ENCODE peak calls at places on chromosomes 12 and 14, in seven cellular contexts. One of them, this sample, is unnamed.
A peak's percentile ranks its signal among the peaks of the same experiment; 100 is the strongest.

GRCh38 chr14:44204061-44204815 is 302.8 kb downstream of the FSCB start:
- DNase-seq in IMR-90: no peak
- DNase-seq in trophoblast cell: no peak
- DNase-seq in H1: no peak
- DNase-seq in mesendoderm: peak; percentile 79
- DNase-seq in H9: no peak
- DNase-seq in mesenchymal stem cell: peak; percentile 22
- DNase-seq in this sample: no peak

GRCh38 chr14:75927564-75928087 is 54.2 kb downstream of the TGFB3 start:
- DNase-seq in IMR-90: no peak
- DNase-seq in trophoblast cell: no peak
- DNase-seq in H1: no peak
- DNase-seq in mesendoderm: peak; percentile 12
- DNase-seq in H9: no peak
- DNase-seq in mesenchymal stem cell: no peak
- DNase-seq in this sample: no peak

GRCh38 chr12:100356646-100357223 is at the start of gene SLC17A8:
- DNase-seq in IMR-90: no peak
- DNase-seq in trophoblast cell: no peak
- DNase-seq in H1: peak; percentile 63
- DNase-seq in mesendoderm: peak; percentile 53
- DNase-seq in H9: peak; percentile 85
- DNase-seq in mesenchymal stem cell: no peak
- DNase-seq in this sample: peak; percentile 30

GRCh38 chr12:98418357-98419075 is 96.9 kb upstream of the TMPO start:
- DNase-seq in IMR-90: peak; percentile 93
- DNase-seq in trophoblast cell: peak; percentile 65
- DNase-seq in H1: no peak
- DNase-seq in mesendoderm: peak; percentile 82
- DNase-seq in H9: peak; percentile 65
- DNase-seq in mesenchymal stem cell: peak; percentile 88
- DNase-seq in this sample: no peak

GRCh38 chr14:69321601-69322330 is 61.8 kb downstream of the GALNT16 start:
- DNase-seq in IMR-90: no peak
- DNase-seq in trophoblast cell: no peak
- DNase-seq in H1: no peak
- DNase-seq in mesendoderm: no peak
- DNase-seq in H9: no peak
- DNase-seq in mesenchymal stem cell: no peak
- DNase-seq in this sample: no peak

GRCh38 chr12:127487031-127487430 is 779.9 kb upstream of the TMEM132C start:
- DNase-seq in IMR-90: no peak
- DNase-seq in trophoblast cell: no peak
- DNase-seq in H1: no peak
- DNase-seq in mesendoderm: no peak
- DNase-seq in H9: no peak
- DNase-seq in mesenchymal stem cell: no peak
- DNase-seq in this sample: no peak

GRCh38 chr12:111368291-111368683 is 608 bp downstream of the PHETA1 start:
- DNase-seq in IMR-90: no peak
- DNase-seq in trophoblast cell: no peak
- DNase-seq in H1: no peak
- DNase-seq in mesendoderm: no peak
- DNase-seq in H9: no peak
- DNase-seq in mesenchymal stem cell: peak; percentile 24
- DNase-seq in this sample: peak; percentile 6

GRCh38 chr12:66190519-66191406 is 1.7 kb downstream of the IRAK3 start:
- DNase-seq in IMR-90: peak; percentile 52
- DNase-seq in trophoblast cell: no peak
- DNase-seq in H1: no peak
- DNase-seq in mesendoderm: no peak
- DNase-seq in H9: no peak
- DNase-seq in mesenchymal stem cell: no peak
- DNase-seq in this sample: no peak

GRCh38 chr12:124007810-124008570 is 35.0 kb downstream of the ZNF664 start:
- DNase-seq in IMR-90: peak; percentile 75
- DNase-seq in trophoblast cell: no peak
- DNase-seq in H1: no peak
- DNase-seq in mesendoderm: no peak
- DNase-seq in H9: no peak
- DNase-seq in mesenchymal stem cell: peak; percentile 45
- DNase-seq in this sample: no peak

GRCh38 chr14:104416383-104416782 is 163.2 kb upstream of the C14orf180 start:
- DNase-seq in IMR-90: no peak
- DNase-seq in trophoblast cell: no peak
- DNase-seq in H1: no peak
- DNase-seq in mesendoderm: no peak
- DNase-seq in H9: no peak
- DNase-seq in mesenchymal stem cell: no peak
- DNase-seq in this sample: no peak

GRCh38 chr14:76472199-76472723 is 96.3 kb downstream of the ESRRB start:
- DNase-seq in IMR-90: no peak
- DNase-seq in trophoblast cell: no peak
- DNase-seq in H1: no peak
- DNase-seq in mesendoderm: no peak
- DNase-seq in H9: no peak
- DNase-seq in mesenchymal stem cell: no peak
- DNase-seq in this sample: no peak

GRCh38 chr14:96746101-96746500 is 51.1 kb upstream of the VRK1 start:
- DNase-seq in IMR-90: no peak
- DNase-seq in trophoblast cell: no peak
- DNase-seq in H1: no peak
- DNase-seq in mesendoderm: no peak
- DNase-seq in H9: no peak
- DNase-seq in mesenchymal stem cell: peak; percentile 15
- DNase-seq in this sample: no peak

GRCh38 chr14:96737869-96738268 is 59.3 kb upstream of the VRK1 start:
- DNase-seq in IMR-90: no peak
- DNase-seq in trophoblast cell: no peak
- DNase-seq in H1: no peak
- DNase-seq in mesendoderm: no peak
- DNase-seq in H9: no peak
- DNase-seq in mesenchymal stem cell: no peak
- DNase-seq in this sample: no peak

GRCh38 chr14:96739511-96739910 is 57.7 kb upstream of the VRK1 start:
- DNase-seq in IMR-90: no peak
- DNase-seq in trophoblast cell: no peak
- DNase-seq in H1: no peak
- DNase-seq in mesendoderm: no peak
- DNase-seq in H9: no peak
- DNase-seq in mesenchymal stem cell: no peak
- DNase-seq in this sample: no peak

GRCh38 chr14:96745500-96746051 is 51.6 kb upstream of the VRK1 start:
- DNase-seq in IMR-90: no peak
- DNase-seq in trophoblast cell: no peak
- DNase-seq in H1: no peak
- DNase-seq in mesendoderm: no peak
- DNase-seq in H9: no peak
- DNase-seq in mesenchymal stem cell: no peak
- DNase-seq in this sample: no peak

DNA sequence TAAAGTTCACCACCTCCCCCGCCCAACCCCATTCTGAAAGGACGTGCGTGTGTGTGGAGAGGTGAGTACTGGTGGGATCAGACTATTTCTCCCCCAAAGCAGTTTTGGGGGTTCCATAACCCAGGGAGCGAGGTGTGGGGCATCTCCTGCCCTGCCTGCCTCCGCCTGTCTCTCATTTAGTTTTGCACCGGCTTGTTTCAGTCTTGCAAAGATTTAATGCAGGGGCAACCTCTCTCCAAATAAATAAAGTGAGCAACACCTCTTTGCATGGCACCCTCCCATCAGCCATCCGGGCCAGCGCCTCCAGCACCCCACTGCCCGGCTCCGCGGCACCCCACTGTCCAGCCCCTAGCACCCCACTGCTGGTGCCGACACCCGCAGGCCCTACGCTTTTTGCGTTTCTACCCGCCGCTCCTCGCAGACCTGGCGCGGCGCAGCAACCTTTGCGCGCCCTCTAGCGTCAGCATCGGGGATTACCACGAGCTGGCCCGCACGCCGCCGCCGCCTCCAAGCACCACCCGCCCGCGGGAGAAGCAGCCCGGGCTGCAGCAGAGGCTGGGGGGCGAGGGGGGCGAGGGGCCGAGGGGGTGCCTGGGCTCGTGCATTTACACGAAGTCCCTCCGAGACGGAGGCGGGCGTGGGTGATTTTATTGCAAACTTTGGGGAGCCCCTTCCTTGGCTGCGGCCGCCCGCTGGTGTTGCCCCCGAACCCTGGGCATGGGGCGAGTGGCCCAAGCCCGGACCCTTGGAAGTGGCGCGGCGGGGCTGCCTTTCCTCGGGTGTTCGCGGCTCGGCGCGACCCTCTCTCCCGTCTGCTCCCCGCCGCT is 55.8 kb upstream of the VRK1 start:
- DNase-seq in IMR-90: peak; percentile 15
- DNase-seq in trophoblast cell: peak; percentile 27
- DNase-seq in H1: peak; percentile 94
- DNase-seq in mesendoderm: peak; percentile 46
- DNase-seq in H9: peak; percentile 73
- DNase-seq in mesenchymal stem cell: peak; percentile 46
- DNase-seq in this sample: peak; percentile 66
- H3K4me2 ChIP-seq in IMR-90: peak overlapping the region; percentile 96
- H3K4me2 ChIP-seq in trophoblast cell: peak overlapping the region; percentile 75
- H3K4me2 ChIP-seq in H1: peak overlapping the region; percentile 84
- H3K4me2 ChIP-seq in mesendoderm: peak overlapping the region; percentile 45
- H3K4me2 ChIP-seq in H9: peak overlapping the region; percentile 62
- H3K4me2 ChIP-seq in mesenchymal stem cell: peak overlapping the region; percentile 100
- H3K4me2 ChIP-seq in this sample: peak overlapping the region; percentile 83

DNA sequence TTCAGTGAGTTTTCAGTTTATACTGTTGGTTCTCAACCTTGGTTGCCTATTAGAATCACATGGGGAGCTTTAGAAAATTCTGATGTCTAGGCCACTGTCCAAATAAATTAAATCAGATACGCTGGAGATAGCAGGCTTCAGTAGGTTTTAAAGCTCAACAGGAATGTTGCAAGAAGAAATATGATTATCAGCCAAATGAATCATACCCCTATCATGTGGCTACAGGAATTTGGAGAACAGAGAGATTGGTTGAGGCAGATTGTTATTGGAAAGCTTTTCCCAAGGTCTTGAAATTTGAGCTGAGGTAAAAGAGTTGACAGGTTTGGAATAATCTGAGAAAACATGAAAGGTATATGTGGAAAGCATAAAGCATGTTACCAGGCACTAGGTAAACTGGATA is 125.3 kb downstream of the WIF1 start:
- DNase-seq in IMR-90: no peak
- DNase-seq in trophoblast cell: no peak
- DNase-seq in H1: no peak
- DNase-seq in mesendoderm: no peak
- DNase-seq in H9: no peak
- DNase-seq in mesenchymal stem cell: no peak
- DNase-seq in this sample: no peak
- H3K4ac ChIP-seq in IMR-90: no peak overlapping the region
- H3K4ac ChIP-seq in trophoblast cell: no peak overlapping the region
- H3K4ac ChIP-seq in H1: no peak overlapping the region
- H3K4ac ChIP-seq in mesendoderm: no peak overlapping the region
- H3K4ac ChIP-seq in H9: no peak overlapping the region
- H3K4ac ChIP-seq in mesenchymal stem cell: no peak overlapping the region
- H3K4ac ChIP-seq in this sample: no peak overlapping the region

GRCh38 chr12:70398002-70398401 is 31.9 kb downstream of the KCNMB4 start:
- DNase-seq in IMR-90: no peak
- DNase-seq in trophoblast cell: no peak
- DNase-seq in H1: no peak
- DNase-seq in mesendoderm: no peak
- DNase-seq in H9: no peak
- DNase-seq in mesenchymal stem cell: no peak
- DNase-seq in this sample: no peak

GRCh38 chr12:70402597-70402996 is 36.5 kb downstream of the KCNMB4 start:
- DNase-seq in IMR-90: no peak
- DNase-seq in trophoblast cell: no peak
- DNase-seq in H1: no peak
- DNase-seq in mesendoderm: no peak
- DNase-seq in H9: no peak
- DNase-seq in mesenchymal stem cell: no peak
- DNase-seq in this sample: no peak

GRCh38 chr12:70400124-70400523 is 34.0 kb downstream of the KCNMB4 start:
- DNase-seq in IMR-90: no peak
- DNase-seq in trophoblast cell: no peak
- DNase-seq in H1: no peak
- DNase-seq in mesendoderm: no peak
- DNase-seq in H9: no peak
- DNase-seq in mesenchymal stem cell: no peak
- DNase-seq in this sample: no peak

GRCh38 chr12:70399319-70399718 is 33.2 kb downstream of the KCNMB4 start:
- DNase-seq in IMR-90: no peak
- DNase-seq in trophoblast cell: no peak
- DNase-seq in H1: no peak
- DNase-seq in mesendoderm: no peak
- DNase-seq in H9: no peak
- DNase-seq in mesenchymal stem cell: no peak
- DNase-seq in this sample: no peak

DNA sequence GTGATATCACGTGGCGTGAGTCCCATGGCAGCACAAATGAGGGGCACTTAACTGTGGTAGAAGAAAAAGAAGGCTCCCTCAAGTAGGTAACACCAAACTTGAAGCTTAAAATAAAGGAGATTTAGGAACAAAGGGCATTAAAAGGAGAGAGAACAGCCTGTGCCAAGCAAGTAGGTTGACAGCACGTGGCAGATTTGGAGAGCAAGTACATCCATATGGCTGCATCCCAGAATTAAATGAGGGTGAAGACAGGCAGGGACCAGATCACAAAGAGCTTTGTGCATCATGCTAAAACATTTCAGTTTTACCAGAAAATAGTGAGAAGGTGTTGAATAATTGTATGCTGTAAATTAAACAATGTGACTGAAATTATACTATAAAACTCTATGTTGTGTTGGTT is 32.8 kb downstream of the KCNMB4 start:
- DNase-seq in IMR-90: no peak
- DNase-seq in trophoblast cell: no peak
- DNase-seq in H1: no peak
- DNase-seq in mesendoderm: no peak
- DNase-seq in H9: no peak
- DNase-seq in mesenchymal stem cell: no peak
- DNase-seq in this sample: no peak
- H3K4me2 ChIP-seq in IMR-90: no peak overlapping the region
- H3K4me2 ChIP-seq in trophoblast cell: no peak overlapping the region
- H3K4me2 ChIP-seq in H1: no peak overlapping the region
- H3K4me2 ChIP-seq in mesendoderm: no peak overlapping the region
- H3K4me2 ChIP-seq in H9: no peak overlapping the region
- H3K4me2 ChIP-seq in mesenchymal stem cell: no peak overlapping the region
- H3K4me2 ChIP-seq in this sample: no peak overlapping the region

DNA sequence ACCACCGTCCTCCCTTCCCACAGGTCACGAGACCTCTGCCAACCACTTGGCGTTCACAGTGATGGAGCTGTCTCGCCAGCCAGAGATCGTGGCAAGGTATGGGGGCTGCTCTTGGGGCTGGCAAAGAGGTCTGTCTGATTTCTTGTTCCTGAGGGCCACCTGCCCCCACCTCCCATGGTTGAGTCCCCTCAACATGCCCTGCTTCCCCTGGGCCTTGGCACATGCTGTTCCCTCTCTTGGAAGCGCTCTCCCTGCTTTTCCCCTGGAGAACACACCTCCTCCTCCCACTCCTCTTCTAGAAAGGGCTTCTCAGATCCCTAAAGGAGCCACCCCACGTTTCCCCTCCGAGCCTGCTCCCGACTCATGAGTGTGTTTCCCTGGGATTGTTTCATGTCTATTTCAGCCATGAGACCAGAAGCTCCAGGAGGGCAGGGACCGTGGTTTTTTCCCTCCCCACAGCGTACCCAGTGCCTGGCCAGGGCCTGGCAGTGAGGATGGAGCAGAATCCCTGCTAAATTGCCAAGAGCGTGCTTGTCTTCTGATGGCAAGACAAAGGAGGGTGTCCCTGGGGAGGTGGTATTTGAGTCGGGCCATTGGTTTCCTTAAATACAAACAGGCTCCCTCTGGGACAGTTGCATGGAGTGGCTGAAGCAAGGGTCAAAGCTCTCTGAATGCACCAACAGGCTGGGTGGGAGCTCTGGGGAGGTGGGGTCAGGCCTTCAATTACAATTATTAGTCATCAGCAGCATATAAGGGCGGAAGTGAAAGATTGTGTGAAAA is 34.1 kb downstream of the CYP46A1 start:
- DNase-seq in IMR-90: no peak
- DNase-seq in trophoblast cell: no peak
- DNase-seq in H1: no peak
- DNase-seq in mesendoderm: no peak
- DNase-seq in H9: peak; percentile 25
- DNase-seq in mesenchymal stem cell: no peak
- DNase-seq in this sample: no peak
- H3K4ac ChIP-seq in IMR-90: no peak overlapping the region
- H3K4ac ChIP-seq in trophoblast cell: no peak overlapping the region
- H3K4ac ChIP-seq in H1: no peak overlapping the region
- H3K4ac ChIP-seq in mesendoderm: no peak overlapping the region
- H3K4ac ChIP-seq in H9: no peak overlapping the region
- H3K4ac ChIP-seq in mesenchymal stem cell: no peak overlapping the region
- H3K4ac ChIP-seq in this sample: no peak overlapping the region

This sample was measured in neuronal stem cell.